ENCODE peak calls at places on chromosomes 7 and 10, in seven cellular contexts. C is HCT116, A is cardiac fibroblast, D is BJ, L is gastrocnemius medialis, X is AG04449, S is Peyer's patch. U is an unnamed sample.

GRCh38 chr10:31605426-31605825 is 286.4 kb downstream of the ZEB1 start:
- DNase-seq in C (no peak), A (no peak), D (no peak), L (no peak), X (no peak), S (no peak), U (no peak)

GRCh38 chr7:77570330-77571011 is 33.4 kb downstream of the PTPN12 start:
- DNase-seq in C (no peak), A (peak), D (peak), L (no peak), X (peak), S (no peak), U (peak)

GRCh38 chr7:151735186-151735853 is 141.6 kb downstream of the PRKAG2 start:
- DNase-seq in C (no peak), A (no peak), D (no peak), L (no peak), X (no peak), S (no peak), U (no peak)

GRCh38 chr10:28434063-28434462 is 98.9 kb upstream of the WAC start:
- DNase-seq in C (no peak), A (no peak), D (no peak), L (no peak), X (no peak), S (no peak), U (no peak)

GRCh38 chr10:18418579-18419210 is 232.7 kb downstream of the NSUN6 start:
- DNase-seq in C (no peak), A (peak), D (no peak), L (no peak), X (no peak), S (no peak), U (no peak)

GRCh38 chr10:9081253-9081652 is 1026.8 kb downstream of the GATA3 start:
- DNase-seq in C (no peak), A (no peak), D (no peak), L (no peak), X (no peak), S (no peak), U (no peak)

GRCh38 chr7:40151504-40151903 is 16.7 kb downstream of the SUGCT start:
- DNase-seq in C (no peak), A (no peak), D (no peak), L (no peak), X (no peak), S (no peak), U (peak)

GRCh38 chr7:138033241-138033640 is 31.4 kb upstream of the CREB3L2 start:
- DNase-seq in C (no peak), A (no peak), D (no peak), L (no peak), X (no peak), S (no peak), U (no peak)

GRCh38 chr7:81846398-81846797 is 76.6 kb upstream of the HGF start:
- DNase-seq in C (no peak), A (peak), D (peak), L (peak), X (no peak), S (peak), U (peak)

GRCh38 chr10:91604936-91605534 is 27.8 kb downstream of the PPP1R3C start:
- DNase-seq in C (no peak), A (peak), D (no peak), L (no peak), X (peak), S (no peak), U (no peak)

GRCh38 chr10:79313911-79314439 is 33.3 kb upstream of the PPIF start:
- DNase-seq in C (no peak), A (no peak), D (no peak), L (no peak), X (no peak), S (no peak), U (no peak)

GRCh38 chr10:48253970-48254657 is 20.4 kb downstream of the FRMPD2 start:
- DNase-seq in C (no peak), A (peak), D (peak), L (no peak), X (peak), S (no peak), U (peak)

GRCh38 chr7:44060091-44060947 is 5.0 kb downstream of the PGAM2 start:
- DNase-seq in C (no peak), A (no peak), D (no peak), L (no peak), X (no peak), S (peak), U (no peak)

GRCh38 chr7:2803342-2803692 is 40.8 kb downstream of the GNA12 start:
- DNase-seq in C (no peak), A (no peak), D (no peak), L (no peak), X (no peak), S (no peak), U (no peak)

GRCh38 chr10:51760864-51761263 is 61.5 kb upstream of the CSTF2T start:
- DNase-seq in C (no peak), A (no peak), D (no peak), L (no peak), X (no peak), S (no peak), U (no peak)

GRCh38 chr7:137619181-137619580 is 227.6 kb downstream of the DGKI start:
- DNase-seq in C (no peak), A (no peak), D (no peak), L (no peak), X (no peak), S (no peak), U (no peak)

GRCh38 chr7:28490831-28491230 is 78.5 kb downstream of the CREB5 start:
- DNase-seq in C (no peak), A (no peak), D (no peak), L (no peak), X (no peak), S (no peak), U (no peak)

GRCh38 chr10:68732651-68733050 is 11.6 kb downstream of the CCAR1 start:
- DNase-seq in C (no peak), A (no peak), D (no peak), L (no peak), X (no peak), S (no peak), U (no peak)

GRCh38 chr7:108146070-108146842 is 16.1 kb upstream of the LAMB4 start:
- DNase-seq in C (peak), A (peak), D (peak), L (peak), X (peak), S (peak), U (peak)

GRCh38 chr7:91285966-91286365 is 21.7 kb downstream of the FZD1 start:
- DNase-seq in C (no peak), A (peak), D (no peak), L (no peak), X (no peak), S (no peak), U (no peak)

GRCh38 chr7:128781126-128781525 is 5.5 kb upstream of the OPN1SW start:
- DNase-seq in C (no peak), A (peak), D (peak), L (no peak), X (peak), S (no peak), U (no peak)

GRCh38 chr10:122336961-122337360 is 37.5 kb upstream of the PLEKHA1 start:
- DNase-seq in C (no peak), A (no peak), D (no peak), L (no peak), X (no peak), S (no peak), U (peak)

DNA sequence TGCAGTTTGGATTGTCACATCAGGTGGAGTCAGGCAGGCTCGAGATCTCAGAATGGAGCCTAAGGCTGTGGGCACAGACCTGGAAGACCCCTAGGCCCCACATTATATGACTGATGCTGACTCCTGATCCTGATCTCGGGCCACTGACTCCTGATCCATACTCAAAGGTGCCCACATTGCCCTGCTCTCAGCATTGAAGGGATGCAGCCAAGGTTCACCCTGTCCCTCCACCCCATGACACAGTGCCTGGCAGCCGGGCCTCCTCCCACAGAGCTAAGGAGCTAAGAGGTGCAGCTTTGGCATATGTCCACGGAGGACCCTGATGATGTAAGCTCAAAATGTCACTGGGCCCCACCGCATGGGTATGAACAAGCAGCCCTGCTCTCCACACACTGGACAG is 36.6 kb downstream of the TCERG1L start:
- DNase-seq in C (no peak), A (no peak), D (no peak), L (no peak), X (no peak), S (no peak), U (no peak)
- H3K4me3 ChIP-seq in C (no peak), A (no peak), D (no peak), L (no peak), X (no peak), S (no peak), U (no peak)

GRCh38 chr10:71974489-71975011 is 10.4 kb downstream of the CHST3 start:
- DNase-seq in C (peak), A (peak), D (no peak), L (no peak), X (no peak), S (no peak), U (peak)
- H3K4me3 ChIP-seq in C (peak), A (no peak), D (no peak), L (no peak), X (no peak), S (no peak), U (no peak)

DNA sequence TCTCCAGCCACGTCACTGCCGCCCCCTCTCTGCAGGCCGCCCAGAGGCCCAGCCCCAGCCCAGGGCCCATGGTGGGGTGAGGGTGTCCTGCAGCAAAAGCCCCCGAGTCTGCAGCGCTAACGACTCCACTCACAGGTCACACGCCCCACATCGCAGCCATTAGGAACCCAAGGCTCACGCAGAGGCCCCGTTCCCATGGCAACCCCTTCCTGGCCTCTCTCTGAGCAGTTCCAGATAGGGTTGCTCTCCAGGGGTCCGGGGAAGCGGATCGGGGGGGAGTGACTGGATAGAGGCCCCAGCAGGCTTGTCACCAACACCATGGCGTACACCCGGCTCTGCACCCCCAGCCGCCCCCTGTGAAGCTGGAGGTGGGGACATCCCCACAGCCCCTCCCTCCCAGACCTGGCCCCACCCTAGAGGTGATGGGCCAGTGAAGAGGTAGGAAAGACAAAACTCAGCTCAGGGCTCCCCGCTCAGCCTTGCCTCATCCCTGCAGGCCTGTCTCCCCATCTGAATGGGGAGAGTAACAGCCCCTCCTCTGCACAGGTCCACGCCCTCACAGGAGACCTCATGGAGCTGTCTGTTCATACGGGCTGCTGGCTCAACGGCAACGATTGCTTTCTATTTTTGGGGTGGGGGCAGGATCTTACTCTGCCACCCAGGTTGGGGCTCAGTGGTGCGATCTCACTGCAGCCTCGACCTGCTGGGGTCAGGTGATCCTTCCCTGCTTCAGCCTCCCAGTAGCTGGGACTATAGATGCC is 41.2 kb downstream of the TNRC18 start:
- DNase-seq in C (no peak), A (no peak), D (no peak), L (no peak), X (no peak), S (no peak), U (no peak)
- H3K4me3 ChIP-seq in C (no peak), A (no peak), D (no peak), L (no peak), X (no peak), S (no peak), U (no peak)

DNA sequence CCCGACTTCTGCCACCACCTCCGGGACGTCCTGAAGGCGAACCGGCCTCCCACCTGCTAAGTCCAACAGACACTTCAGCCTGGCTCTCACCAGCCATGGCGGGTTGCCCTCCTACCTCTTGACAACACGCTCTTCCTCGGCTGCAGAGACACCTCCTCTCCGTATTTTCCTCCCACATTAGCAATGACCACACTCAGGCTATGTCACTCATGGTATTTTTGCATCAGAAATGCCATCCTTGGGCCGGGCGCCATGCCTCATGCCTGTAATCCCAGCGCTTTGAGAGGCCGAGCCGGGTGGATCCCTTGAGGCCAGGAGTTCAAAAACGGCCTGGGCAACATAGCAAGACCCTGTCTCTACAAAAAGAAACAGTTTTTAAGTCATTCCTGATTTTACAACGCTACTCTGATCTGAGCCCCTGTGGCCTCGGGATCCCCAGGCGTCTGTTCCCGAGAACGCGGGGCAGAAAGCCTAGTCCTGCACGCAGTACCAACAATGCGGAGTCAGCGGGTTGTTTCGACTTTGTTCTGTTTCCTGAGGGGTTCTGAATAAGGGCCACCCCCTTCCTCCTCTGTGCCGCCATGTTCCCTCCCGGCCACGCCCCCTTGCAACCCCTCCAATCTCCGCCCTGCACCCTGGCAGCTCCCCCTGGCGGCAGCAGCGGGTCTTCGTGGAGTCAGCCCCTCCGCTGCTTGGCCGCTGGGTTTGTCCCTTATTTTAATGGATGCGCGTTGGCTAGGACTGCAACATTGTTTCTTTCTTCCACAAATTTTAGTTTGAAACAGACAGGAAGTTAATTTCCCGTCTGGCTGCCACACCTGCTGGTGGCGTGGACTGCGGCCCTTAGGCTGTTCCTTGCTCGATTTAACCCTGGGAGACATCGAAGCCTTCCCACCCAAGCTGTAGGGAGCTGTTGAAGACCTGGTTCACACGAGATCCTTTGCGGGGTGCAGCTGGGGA is 9.7 kb upstream of the ZFAND2A start:
- DNase-seq in C (no peak), A (peak), D (no peak), L (peak), X (no peak), S (peak), U (peak)
- H3K4me3 ChIP-seq in C (no peak), A (peak), D (peak), L (peak), X (peak), S (peak), U (no peak)

GRCh38 chr10:50373821-50374501 is 122.6 kb upstream of the ASAH2 start:
- DNase-seq in C (no peak), A (peak), D (no peak), L (no peak), X (peak), S (no peak), U (no peak)
- H3K4me3 ChIP-seq in C (no peak), A (no peak), D (no peak), L (no peak), X (no peak), S (no peak), U (no peak)